ENCODE peak calls at places on chromosomes 6 and 20, in ten cellular contexts. F is GM23338; V is ascending aorta; K is mesenchymal stem cell; D is GM23248; I is left ventricle myocardium inferior; B is astrocyte; H is effector memory CD4-positive, alpha-beta T cell; J is kidney; Y is psoas muscle. N is an unnamed sample. For H3K4me1, the result is how much of the 10 kb centered on the place peaks cover.

GRCh38 chr6:98946877-98947410 is 802 bp downstream of the FBXL4 start:
- DNase-seq in F (no peak), V (no peak), K (no peak), D (peak), I (no peak), B (no peak), H (peak), J (peak), Y (peak), N (peak)

GRCh38 chr6:136069119-136069518 is 181.0 kb downstream of the MTFR2 start:
- DNase-seq in F (no peak), V (no peak), K (peak), D (peak), I (no peak), B (peak), H (no peak), J (no peak), Y (no peak), N (no peak)

GRCh38 chr6:146281963-146282362 is 253.1 kb downstream of the GRM1 start:
- DNase-seq in F (no peak), V (no peak), K (no peak), D (no peak), I (no peak), B (no peak), H (no peak), J (no peak), Y (no peak), N (no peak)

GRCh38 chr20:41510224-41510623 is 108.0 kb downstream of the CHD6 start:
- DNase-seq in F (peak), V (no peak), K (no peak), D (no peak), I (no peak), B (no peak), H (no peak), J (no peak), Y (peak), N (no peak)

GRCh38 chr6:18464176-18464575 is 77.0 kb downstream of the RNF144B start:
- DNase-seq in F (no peak), V (no peak), K (no peak), D (no peak), I (no peak), B (no peak), H (no peak), J (no peak), Y (no peak), N (no peak)

GRCh38 chr6:130815200-130816071 is 11.8 kb upstream of the SMLR1 start:
- DNase-seq in F (no peak), V (no peak), K (no peak), D (no peak), I (no peak), B (no peak), H (no peak), J (no peak), Y (no peak), N (no peak)

GRCh38 chr6:90080876-90081464 is 186.7 kb downstream of the GJA10 start:
- DNase-seq in F (no peak), V (no peak), K (no peak), D (no peak), I (no peak), B (no peak), H (peak), J (no peak), Y (no peak), N (no peak)

GRCh38 chr6:139925894-139926641 is 551.6 kb upstream of the CITED2 start:
- DNase-seq in F (no peak), V (no peak), K (peak), D (no peak), I (no peak), B (peak), H (no peak), J (no peak), Y (no peak), N (no peak)

GRCh38 chr6:141229296-141229695 is 903.4 kb upstream of the GJE1 start:
- DNase-seq in F (no peak), V (no peak), K (no peak), D (no peak), I (no peak), B (no peak), H (no peak), J (no peak), Y (no peak), N (no peak)

GRCh38 chr6:17932362-17932852 is 55.0 kb downstream of the KIF13A start:
- DNase-seq in F (no peak), V (no peak), K (peak), D (peak), I (peak), B (peak), H (no peak), J (no peak), Y (peak), N (no peak)

GRCh38 chr6:138196142-138196738 is 22.1 kb downstream of the PBOV1 start:
- DNase-seq in F (no peak), V (no peak), K (no peak), D (no peak), I (no peak), B (no peak), H (no peak), J (no peak), Y (no peak), N (no peak)

GRCh38 chr6:47203968-47204611 is 105.6 kb downstream of the TNFRSF21 start:
- DNase-seq in F (no peak), V (no peak), K (no peak), D (no peak), I (no peak), B (no peak), H (no peak), J (no peak), Y (no peak), N (peak)

GRCh38 chr6:166489301-166490155 is 97.0 kb downstream of the RAMACL start:
- DNase-seq in F (peak), V (no peak), K (no peak), D (no peak), I (peak), B (no peak), H (no peak), J (peak), Y (no peak), N (peak)

GRCh38 chr6:113068569-113068968 is 721.4 kb downstream of the RFPL4B start:
- DNase-seq in F (no peak), V (no peak), K (no peak), D (peak), I (no peak), B (no peak), H (no peak), J (no peak), Y (no peak), N (no peak)

GRCh38 chr6:157224957-157225574 is 98.3 kb downstream of the TMEM242 start:
- DNase-seq in F (no peak), V (no peak), K (no peak), D (no peak), I (no peak), B (no peak), H (no peak), J (no peak), Y (no peak), N (peak)

GRCh38 chr6:84762941-84763396 is 1.4 kb downstream of the TBX18 start:
- DNase-seq in F (peak), V (no peak), K (no peak), D (peak), I (no peak), B (no peak), H (no peak), J (peak), Y (peak), N (no peak)

GRCh38 chr6:99349620-99350141 is at the start of gene FAXC:
- DNase-seq in F (peak), V (no peak), K (peak), D (peak), I (no peak), B (peak), H (no peak), J (peak), Y (no peak), N (no peak)

GRCh38 chr6:140046030-140046632 is 671.7 kb upstream of the CITED2 start:
- DNase-seq in F (no peak), V (no peak), K (no peak), D (no peak), I (no peak), B (no peak), H (no peak), J (no peak), Y (no peak), N (no peak)

GRCh38 chr20:33443006-33443511 is 504 bp downstream of the SNTA1 start:
- DNase-seq in F (peak), V (no peak), K (peak), D (peak), I (peak), B (no peak), H (no peak), J (peak), Y (peak), N (peak)

GRCh38 chr6:35496036-35496850 is 636 bp downstream of the TEAD3 start:
- DNase-seq in F (peak), V (no peak), K (no peak), D (peak), I (peak), B (no peak), H (no peak), J (no peak), Y (peak), N (no peak)

GRCh38 chr6:163413345-163414116 is 987 bp upstream of the QKI start:
- DNase-seq in F (peak), V (peak), K (peak), D (peak), I (peak), B (peak), H (peak), J (peak), Y (peak), N (peak)

GRCh38 chr6:108589244-108589730 is 28.6 kb downstream of the FOXO3 start:
- DNase-seq in F (peak), V (peak), K (peak), D (peak), I (peak), B (peak), H (no peak), J (peak), Y (peak), N (peak)

GRCh38 chr20:10511507-10512231 is 76.6 kb downstream of the SLX4IP start:
- DNase-seq in F (peak), V (peak), K (peak), D (peak), I (peak), B (peak), H (peak), J (peak), Y (peak), N (peak)

GRCh38 chr20:56688106-56688505 is 59.0 kb downstream of the TFAP2C start:
- DNase-seq in F (no peak), V (no peak), K (no peak), D (no peak), I (no peak), B (no peak), H (no peak), J (no peak), Y (no peak), N (no peak)

GRCh38 chr20:56689318-56689717 is 60.2 kb downstream of the TFAP2C start:
- DNase-seq in F (peak), V (no peak), K (no peak), D (peak), I (no peak), B (peak), H (no peak), J (no peak), Y (no peak), N (no peak)

GRCh38 chr20:56691325-56691990 is 62.4 kb downstream of the TFAP2C start:
- DNase-seq in F (no peak), V (no peak), K (no peak), D (no peak), I (no peak), B (peak), H (no peak), J (no peak), Y (no peak), N (no peak)

GRCh38 chr20:56690531-56691175 is 61.5 kb downstream of the TFAP2C start:
- DNase-seq in F (no peak), V (no peak), K (no peak), D (no peak), I (no peak), B (no peak), H (no peak), J (no peak), Y (no peak), N (no peak)

DNA sequence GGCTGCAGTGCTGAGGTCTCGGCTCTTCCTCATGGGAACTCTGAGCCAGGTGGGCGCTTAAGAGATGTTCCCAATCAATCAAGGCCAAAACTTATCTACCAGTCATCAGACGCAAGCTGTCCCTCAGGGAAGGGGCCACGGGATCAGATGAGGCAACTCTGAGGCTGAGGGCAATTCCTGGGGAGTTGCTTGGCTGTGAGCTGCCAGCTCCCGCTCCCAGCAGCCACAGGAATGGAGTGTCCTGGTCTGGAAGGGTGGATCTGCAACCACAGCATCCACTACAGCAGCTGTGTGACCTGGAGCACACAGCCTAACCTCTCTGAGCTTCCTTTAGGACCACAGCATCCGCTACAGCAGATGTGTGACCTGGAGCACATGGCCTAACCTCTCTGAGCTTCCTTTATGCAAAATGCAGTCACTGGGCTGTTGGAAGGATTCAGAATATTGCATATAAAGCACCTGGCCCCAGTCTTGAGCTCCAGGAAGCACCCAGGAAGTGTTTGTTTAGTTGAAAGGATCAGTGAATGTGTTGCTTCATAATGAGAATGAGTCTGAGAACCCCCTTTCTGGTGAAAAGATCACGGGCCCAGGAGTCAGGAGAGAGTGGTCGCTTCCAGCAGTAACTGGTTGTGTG is 60.9 kb downstream of the TFAP2C start:
- DNase-seq in F (no peak), V (no peak), K (no peak), D (peak), I (no peak), B (peak), H (no peak), J (no peak), Y (no peak), N (no peak)
- H3K4me1 ChIP-seq in F (under half), V (under half), K (under half), D (under half), I (under half), B (under half), H (under half), J (under half), Y (under half), N (under half)

GRCh38 chr6:81937296-81937937 is 184.9 kb upstream of the TENT5A start:
- DNase-seq in F (no peak), V (no peak), K (peak), D (peak), I (no peak), B (peak), H (no peak), J (no peak), Y (no peak), N (no peak)

GRCh38 chr6:81933648-81934047 is 181.2 kb upstream of the TENT5A start:
- DNase-seq in F (no peak), V (no peak), K (no peak), D (peak), I (no peak), B (no peak), H (no peak), J (no peak), Y (no peak), N (no peak)

GRCh38 chr6:81929828-81930227 is 177.3 kb upstream of the TENT5A start:
- DNase-seq in F (no peak), V (no peak), K (no peak), D (peak), I (no peak), B (peak), H (no peak), J (no peak), Y (no peak), N (no peak)

GRCh38 chr6:81934936-81935335 is 182.5 kb upstream of the TENT5A start:
- DNase-seq in F (no peak), V (no peak), K (no peak), D (no peak), I (no peak), B (no peak), H (no peak), J (no peak), Y (no peak), N (no peak)

DNA sequence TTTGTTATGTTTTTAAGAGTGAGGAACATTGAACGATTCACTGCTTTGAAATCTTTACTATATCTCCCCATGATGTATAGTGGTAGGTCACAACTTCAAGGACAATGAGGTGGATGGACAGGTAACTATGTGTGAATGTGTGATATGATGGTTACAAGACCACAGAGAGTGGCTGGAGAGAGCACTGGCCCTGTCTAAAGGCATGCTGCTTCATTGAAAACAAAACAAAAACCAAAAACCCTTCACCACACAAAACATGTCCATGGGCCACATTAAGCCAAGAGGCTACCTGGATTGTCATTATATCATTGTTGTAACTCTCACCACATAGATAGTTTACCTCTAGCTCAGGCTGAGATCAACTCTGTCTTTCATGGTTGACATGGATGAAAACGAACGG is 180.6 kb upstream of the TENT5A start:
- DNase-seq in F (no peak), V (no peak), K (no peak), D (no peak), I (no peak), B (no peak), H (no peak), J (no peak), Y (no peak), N (no peak)
- H3K4me1 ChIP-seq in F (under half), V (under half), K (under half), D (under half), I (under half), B (under half), H (under half), J (under half), Y (under half), N (under half)

GRCh38 chr6:21752054-21752811 is 158.7 kb downstream of the SOX4 start:
- DNase-seq in F (no peak), V (no peak), K (no peak), D (peak), I (no peak), B (peak), H (no peak), J (no peak), Y (no peak), N (no peak)
- H3K4me1 ChIP-seq in F (half or more), V (under half), K (under half), D (under half), I (under half), B (under half), H (under half), J (under half), Y (under half), N (under half)

DNA sequence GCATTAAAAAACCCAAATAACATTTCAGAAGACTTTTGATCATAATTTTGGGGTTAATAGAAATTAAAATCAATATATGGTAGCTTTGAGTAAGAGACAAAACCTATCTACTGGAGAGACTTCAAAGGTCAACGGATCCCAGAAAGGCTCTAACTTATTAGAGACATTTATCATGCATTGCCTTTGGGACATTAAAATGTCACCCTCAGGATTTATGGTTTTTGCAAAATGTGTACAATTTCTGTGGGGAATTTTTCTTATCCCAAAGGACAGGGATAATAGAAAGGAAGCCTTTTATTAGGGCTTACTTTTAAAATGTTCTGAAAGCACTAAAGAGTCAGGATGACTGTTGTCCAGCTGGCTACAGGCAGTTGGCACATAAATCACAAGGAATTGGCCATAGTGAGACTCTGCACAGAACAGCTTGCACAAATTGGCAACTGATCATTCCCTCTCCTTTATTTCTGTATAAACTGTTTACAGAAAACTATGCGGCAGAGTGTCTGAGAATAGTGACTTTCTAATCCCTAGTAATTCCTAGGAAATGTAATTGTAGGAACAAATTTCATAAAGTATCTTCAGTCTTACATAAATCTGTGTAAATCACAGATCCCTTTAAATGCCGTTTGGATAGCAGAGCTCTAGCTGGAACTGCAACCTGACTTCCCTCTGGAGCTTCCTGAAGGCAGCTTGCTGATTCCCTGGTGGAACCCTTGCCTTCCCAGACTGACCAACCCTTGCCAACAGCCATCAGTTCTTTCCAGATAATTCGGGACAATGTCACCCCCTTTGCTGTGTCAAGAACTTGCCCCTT is 201.1 kb upstream of the PREP start:
- DNase-seq in F (no peak), V (no peak), K (peak), D (peak), I (no peak), B (no peak), H (no peak), J (no peak), Y (peak), N (no peak)
- H3K4me1 ChIP-seq in F (under half), V (under half), K (under half), D (half or more), I (half or more), B (under half), H (under half), J (under half), Y (under half), N (under half)

DNA sequence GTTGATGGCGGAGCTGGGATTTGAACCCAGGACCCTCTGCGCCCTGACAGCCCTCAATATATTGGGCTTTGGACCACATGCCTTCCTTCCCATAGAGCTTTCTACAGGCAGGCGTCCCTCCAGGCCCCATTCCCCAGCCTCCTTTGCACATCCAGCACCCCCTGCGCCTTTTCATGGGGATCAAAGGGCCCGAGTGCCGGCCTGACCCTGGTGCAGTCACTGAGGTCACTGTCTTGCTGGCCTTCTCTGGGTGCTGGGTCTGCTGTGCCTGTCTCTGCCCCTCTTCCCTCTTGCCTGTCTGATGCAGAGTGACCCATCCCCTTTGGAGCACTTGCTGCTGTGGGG is 1.7 kb downstream of the OPRL1 start:
- DNase-seq in F (no peak), V (no peak), K (no peak), D (no peak), I (no peak), B (no peak), H (no peak), J (no peak), Y (no peak), N (no peak)
- H3K4me1 ChIP-seq in F (under half), V (under half), K (under half), D (under half), I (half or more), B (under half), H (under half), J (under half), Y (under half), N (half or more)

GRCh38 chr6:16767765-16768514 is 6.7 kb upstream of the ATXN1 start:
- DNase-seq in F (no peak), V (no peak), K (peak), D (no peak), I (no peak), B (no peak), H (no peak), J (no peak), Y (no peak), N (no peak)

GRCh38 chr6:16765235-16765634 is 4.0 kb upstream of the ATXN1 start:
- DNase-seq in F (no peak), V (no peak), K (no peak), D (peak), I (no peak), B (no peak), H (no peak), J (no peak), Y (no peak), N (no peak)

GRCh38 chr6:16766836-16767745 is 5.8 kb upstream of the ATXN1 start:
- DNase-seq in F (no peak), V (no peak), K (peak), D (peak), I (no peak), B (peak), H (no peak), J (no peak), Y (no peak), N (no peak)

GRCh38 chr6:16764188-16764950 is 3.1 kb upstream of the ATXN1 start:
- DNase-seq in F (peak), V (no peak), K (peak), D (peak), I (no peak), B (peak), H (no peak), J (no peak), Y (no peak), N (no peak)

GRCh38 chr6:16766043-16766521 is 4.8 kb upstream of the ATXN1 start:
- DNase-seq in F (no peak), V (no peak), K (peak), D (peak), I (no peak), B (peak), H (no peak), J (no peak), Y (no peak), N (no peak)
- H3K4me1 ChIP-seq in F (under half), V (under half), K (under half), D (half or more), I (half or more), B (half or more), H (under half), J (under half), Y (under half), N (half or more)

GRCh38 chr6:30644769-30645168 is 2.2 kb upstream of the C6orf136 start:
- DNase-seq in F (no peak), V (no peak), K (no peak), D (no peak), I (no peak), B (no peak), H (no peak), J (no peak), Y (no peak), N (no peak)
- H3K4me1 ChIP-seq in F (under half), V (under half), K (under half), D (under half), I (under half), B (under half), H (under half), J (under half), Y (under half), N (under half)